ENCODE peak calls at places on chromosome 3, in six cellular contexts. One of them, this sample, is unnamed.

GRCh38 chr3:47440131-47440530 is 35.6 kb downstream of the SCAP start:
- DNase-seq in A549: no peak
- DNase-seq in WTC11: no peak
- DNase-seq in endothelial cell of umbilical vein: peak
- DNase-seq in SK-N-SH: no peak
- DNase-seq in HCT116: no peak
- DNase-seq in this sample: peak

GRCh38 chr3:138686771-138687221 is 78.2 kb downstream of the FAIM start:
- DNase-seq in A549: no peak
- DNase-seq in WTC11: no peak
- DNase-seq in endothelial cell of umbilical vein: peak
- DNase-seq in SK-N-SH: no peak
- DNase-seq in HCT116: no peak
- DNase-seq in this sample: peak

GRCh38 chr3:175486255-175486654 is 627.1 kb downstream of the NAALADL2 start:
- DNase-seq in A549: no peak
- DNase-seq in WTC11: no peak
- DNase-seq in endothelial cell of umbilical vein: no peak
- DNase-seq in SK-N-SH: no peak
- DNase-seq in HCT116: no peak
- DNase-seq in this sample: no peak

GRCh38 chr3:172213168-172213567 is 173.8 kb downstream of the FNDC3B start:
- DNase-seq in A549: no peak
- DNase-seq in WTC11: no peak
- DNase-seq in endothelial cell of umbilical vein: no peak
- DNase-seq in SK-N-SH: no peak
- DNase-seq in HCT116: no peak
- DNase-seq in this sample: no peak

GRCh38 chr3:196517919-196518318 is 2.8 kb upstream of the SMCO1 start:
- DNase-seq in A549: no peak
- DNase-seq in WTC11: no peak
- DNase-seq in endothelial cell of umbilical vein: no peak
- DNase-seq in SK-N-SH: no peak
- DNase-seq in HCT116: no peak
- DNase-seq in this sample: no peak

GRCh38 chr3:101913173-101913572 is 63.9 kb downstream of the NFKBIZ start:
- DNase-seq in A549: no peak
- DNase-seq in WTC11: no peak
- DNase-seq in endothelial cell of umbilical vein: peak
- DNase-seq in SK-N-SH: no peak
- DNase-seq in HCT116: no peak
- DNase-seq in this sample: no peak

GRCh38 chr3:97841956-97842355 is 20.1 kb downstream of the CRYBG3 start:
- DNase-seq in A549: no peak
- DNase-seq in WTC11: no peak
- DNase-seq in endothelial cell of umbilical vein: no peak
- DNase-seq in SK-N-SH: no peak
- DNase-seq in HCT116: no peak
- DNase-seq in this sample: no peak

GRCh38 chr3:13282528-13282985 is 137.6 kb downstream of the NUP210 start:
- DNase-seq in A549: no peak
- DNase-seq in WTC11: peak
- DNase-seq in endothelial cell of umbilical vein: no peak
- DNase-seq in SK-N-SH: peak
- DNase-seq in HCT116: no peak
- DNase-seq in this sample: peak

GRCh38 chr3:139772539-139773500 is 95.0 kb upstream of the NMNAT3 start:
- DNase-seq in A549: no peak
- DNase-seq in WTC11: no peak
- DNase-seq in endothelial cell of umbilical vein: no peak
- DNase-seq in SK-N-SH: no peak
- DNase-seq in HCT116: no peak
- DNase-seq in this sample: peak

GRCh38 chr3:155651489-155652223 is 93.2 kb downstream of the PLCH1 start:
- DNase-seq in A549: no peak
- DNase-seq in WTC11: no peak
- DNase-seq in endothelial cell of umbilical vein: no peak
- DNase-seq in SK-N-SH: no peak
- DNase-seq in HCT116: no peak
- DNase-seq in this sample: no peak

GRCh38 chr3:28347374-28348285 is 891 bp upstream of the ZCWPW2 start:
- DNase-seq in A549: no peak
- DNase-seq in WTC11: no peak
- DNase-seq in endothelial cell of umbilical vein: no peak
- DNase-seq in SK-N-SH: no peak
- DNase-seq in HCT116: no peak
- DNase-seq in this sample: peak

GRCh38 chr3:56980798-56981390 is 79.6 kb upstream of the SPATA12 start:
- DNase-seq in A549: peak
- DNase-seq in WTC11: no peak
- DNase-seq in endothelial cell of umbilical vein: peak
- DNase-seq in SK-N-SH: no peak
- DNase-seq in HCT116: peak
- DNase-seq in this sample: peak

GRCh38 chr3:157533298-157533870 is 30.2 kb upstream of the VEPH1 start:
- DNase-seq in A549: no peak
- DNase-seq in WTC11: no peak
- DNase-seq in endothelial cell of umbilical vein: peak
- DNase-seq in SK-N-SH: no peak
- DNase-seq in HCT116: no peak
- DNase-seq in this sample: no peak

GRCh38 chr3:2283818-2284217 is 185.2 kb downstream of the CNTN4 start:
- DNase-seq in A549: no peak
- DNase-seq in WTC11: no peak
- DNase-seq in endothelial cell of umbilical vein: no peak
- DNase-seq in SK-N-SH: no peak
- DNase-seq in HCT116: no peak
- DNase-seq in this sample: no peak

GRCh38 chr3:189419683-189420082 is 211.5 kb upstream of the TP63 start:
- DNase-seq in A549: no peak
- DNase-seq in WTC11: no peak
- DNase-seq in endothelial cell of umbilical vein: no peak
- DNase-seq in SK-N-SH: no peak
- DNase-seq in HCT116: no peak
- DNase-seq in this sample: no peak

GRCh38 chr3:124078978-124079911 is 87.3 kb upstream of the ROPN1 start:
- DNase-seq in A549: peak
- DNase-seq in WTC11: no peak
- DNase-seq in endothelial cell of umbilical vein: peak
- DNase-seq in SK-N-SH: peak
- DNase-seq in HCT116: peak
- DNase-seq in this sample: peak

GRCh38 chr3:64685331-64685799 is 2.4 kb downstream of the ADAMTS9 start:
- DNase-seq in A549: no peak
- DNase-seq in WTC11: no peak
- DNase-seq in endothelial cell of umbilical vein: no peak
- DNase-seq in SK-N-SH: peak
- DNase-seq in HCT116: no peak
- DNase-seq in this sample: no peak

GRCh38 chr3:46881819-46882376 is 4.4 kb downstream of the PTH1R start:
- DNase-seq in A549: no peak
- DNase-seq in WTC11: peak
- DNase-seq in endothelial cell of umbilical vein: no peak
- DNase-seq in SK-N-SH: peak
- DNase-seq in HCT116: no peak
- DNase-seq in this sample: peak

GRCh38 chr3:58192076-58192475 is 18.7 kb downstream of the DNASE1L3 start:
- DNase-seq in A549: no peak
- DNase-seq in WTC11: no peak
- DNase-seq in endothelial cell of umbilical vein: no peak
- DNase-seq in SK-N-SH: no peak
- DNase-seq in HCT116: no peak
- DNase-seq in this sample: no peak

GRCh38 chr3:131231710-131232348 is 149.7 kb upstream of the NUDT16 start:
- DNase-seq in A549: no peak
- DNase-seq in WTC11: no peak
- DNase-seq in endothelial cell of umbilical vein: peak
- DNase-seq in SK-N-SH: peak
- DNase-seq in HCT116: no peak
- DNase-seq in this sample: no peak

GRCh38 chr3:39869890-39870289 is 60.5 kb downstream of the MYRIP start:
- DNase-seq in A549: no peak
- DNase-seq in WTC11: peak
- DNase-seq in endothelial cell of umbilical vein: peak
- DNase-seq in SK-N-SH: no peak
- DNase-seq in HCT116: no peak
- DNase-seq in this sample: no peak

GRCh38 chr3:25787689-25788088 is 2.2 kb upstream of the OXSM start:
- DNase-seq in A549: no peak
- DNase-seq in WTC11: no peak
- DNase-seq in endothelial cell of umbilical vein: no peak
- DNase-seq in SK-N-SH: no peak
- DNase-seq in HCT116: no peak
- DNase-seq in this sample: no peak

GRCh38 chr3:117665311-117665710 is 955.7 kb downstream of the TUSC7 start:
- DNase-seq in A549: no peak
- DNase-seq in WTC11: no peak
- DNase-seq in endothelial cell of umbilical vein: no peak
- DNase-seq in SK-N-SH: no peak
- DNase-seq in HCT116: no peak
- DNase-seq in this sample: no peak

GRCh38 chr3:50118237-50118636 is 29.5 kb downstream of the RBM5 start:
- DNase-seq in A549: no peak
- DNase-seq in WTC11: no peak
- DNase-seq in endothelial cell of umbilical vein: no peak
- DNase-seq in SK-N-SH: no peak
- DNase-seq in HCT116: no peak
- DNase-seq in this sample: no peak

GRCh38 chr3:12891985-12892839 is 50.8 kb upstream of the RPL32 start:
- DNase-seq in A549: peak
- DNase-seq in WTC11: peak
- DNase-seq in endothelial cell of umbilical vein: peak
- DNase-seq in SK-N-SH: peak
- DNase-seq in HCT116: peak
- DNase-seq in this sample: peak

DNA sequence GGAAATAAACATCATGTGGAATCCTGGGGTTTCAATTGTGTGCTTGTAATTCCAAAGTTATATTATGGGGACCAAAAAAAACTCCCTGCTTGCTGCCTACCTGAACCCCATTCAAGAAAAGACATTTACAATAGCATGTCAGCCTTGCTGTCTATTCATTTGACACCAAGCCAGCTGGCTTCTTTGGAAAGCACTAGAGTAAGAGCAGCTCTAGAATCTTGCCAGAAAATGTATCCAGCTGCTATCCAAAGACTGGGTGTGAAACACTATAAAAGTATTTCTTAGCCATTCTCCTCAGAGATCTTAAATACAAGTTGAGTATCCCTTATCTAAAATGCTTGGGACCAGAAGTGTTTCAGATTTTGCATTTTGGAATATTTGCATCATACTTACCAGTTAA is 87.4 kb downstream of the RAD18 start:
- DNase-seq in A549: no peak
- DNase-seq in WTC11: no peak
- DNase-seq in endothelial cell of umbilical vein: no peak
- DNase-seq in SK-N-SH: no peak
- DNase-seq in HCT116: no peak
- DNase-seq in this sample: no peak
- TF ChIP-seq MAX in A549: no peak
- TF ChIP-seq MAX in WTC11: no peak
- TF ChIP-seq MAX in endothelial cell of umbilical vein: no peak
- TF ChIP-seq MAX in SK-N-SH: no peak
- TF ChIP-seq MAX in HCT116: no peak
- TF ChIP-seq MAX in this sample: no peak

GRCh38 chr3:16998236-16998923 is 113.6 kb downstream of the PLCL2 start:
- DNase-seq in A549: no peak
- DNase-seq in WTC11: no peak
- DNase-seq in endothelial cell of umbilical vein: no peak
- DNase-seq in SK-N-SH: no peak
- DNase-seq in HCT116: no peak
- DNase-seq in this sample: no peak
- TF ChIP-seq MAX in A549: no peak
- TF ChIP-seq MAX in WTC11: no peak
- TF ChIP-seq MAX in endothelial cell of umbilical vein: no peak
- TF ChIP-seq MAX in SK-N-SH: no peak
- TF ChIP-seq MAX in HCT116: no peak
- TF ChIP-seq MAX in this sample: no peak

DNA sequence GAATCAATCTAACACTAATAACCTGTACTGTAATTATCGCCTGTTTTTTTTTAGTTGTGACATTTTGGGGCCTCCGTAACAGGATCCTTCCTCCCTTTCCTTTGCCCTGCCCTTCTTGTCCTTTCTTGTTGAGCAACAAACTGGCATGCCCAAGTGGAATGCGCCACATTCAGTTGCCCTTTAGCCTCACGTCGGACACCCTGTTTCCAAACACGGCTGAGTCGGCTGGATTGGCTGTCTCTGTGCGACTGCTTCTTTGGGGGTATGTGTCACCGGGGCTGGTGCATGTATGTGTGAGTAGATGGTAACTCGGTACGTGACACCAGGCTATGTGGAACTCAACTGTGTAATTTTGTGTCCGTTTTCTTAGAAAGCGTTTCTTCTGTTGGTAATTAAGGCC is 24.1 kb downstream of the TRAK1 start:
- DNase-seq in A549: no peak
- DNase-seq in WTC11: no peak
- DNase-seq in endothelial cell of umbilical vein: no peak
- DNase-seq in SK-N-SH: no peak
- DNase-seq in HCT116: no peak
- DNase-seq in this sample: no peak
- TF ChIP-seq MAX in A549: no peak
- TF ChIP-seq MAX in WTC11: no peak
- TF ChIP-seq MAX in endothelial cell of umbilical vein: no peak
- TF ChIP-seq MAX in SK-N-SH: no peak
- TF ChIP-seq MAX in HCT116: no peak
- TF ChIP-seq MAX in this sample: no peak

GRCh38 chr3:122484985-122485384 is 29.8 kb downstream of the KPNA1 start:
- DNase-seq in A549: no peak
- DNase-seq in WTC11: no peak
- DNase-seq in endothelial cell of umbilical vein: no peak
- DNase-seq in SK-N-SH: no peak
- DNase-seq in HCT116: no peak
- DNase-seq in this sample: no peak
- TF ChIP-seq MAX in A549: no peak
- TF ChIP-seq MAX in WTC11: no peak
- TF ChIP-seq MAX in endothelial cell of umbilical vein: no peak
- TF ChIP-seq MAX in SK-N-SH: no peak
- TF ChIP-seq MAX in HCT116: no peak
- TF ChIP-seq MAX in this sample: no peak

GRCh38 chr3:52090620-52091468 is 34.5 kb upstream of the DUSP7 start:
- DNase-seq in A549: no peak
- DNase-seq in WTC11: no peak
- DNase-seq in endothelial cell of umbilical vein: no peak
- DNase-seq in SK-N-SH: no peak
- DNase-seq in HCT116: no peak
- DNase-seq in this sample: no peak
- TF ChIP-seq MAX in A549: no peak
- TF ChIP-seq MAX in WTC11: no peak
- TF ChIP-seq MAX in endothelial cell of umbilical vein: no peak
- TF ChIP-seq MAX in SK-N-SH: no peak
- TF ChIP-seq MAX in HCT116: no peak
- TF ChIP-seq MAX in this sample: no peak

DNA sequence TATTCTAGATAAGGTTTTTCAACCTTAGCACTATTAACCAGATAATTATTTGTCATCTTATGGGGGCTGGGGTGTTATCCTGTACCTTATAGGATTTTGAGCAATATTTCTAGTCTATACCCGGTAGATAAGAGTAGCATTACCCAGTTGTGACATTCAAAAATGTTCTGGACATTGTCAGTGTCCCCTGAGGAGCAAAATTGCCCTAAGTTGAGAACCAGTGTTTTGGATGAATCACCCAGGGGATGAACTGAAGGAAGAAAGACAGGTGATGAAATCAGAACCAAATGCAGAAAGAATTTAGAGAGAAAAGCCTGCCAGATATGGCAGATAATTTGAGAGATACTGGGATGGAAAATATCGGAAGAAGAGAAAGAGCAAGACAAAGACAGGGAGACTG is 58.2 kb downstream of the KCNH8 start:
- DNase-seq in A549: no peak
- DNase-seq in WTC11: no peak
- DNase-seq in endothelial cell of umbilical vein: no peak
- DNase-seq in SK-N-SH: no peak
- DNase-seq in HCT116: no peak
- DNase-seq in this sample: no peak
- TF ChIP-seq MAX in A549: no peak
- TF ChIP-seq MAX in WTC11: no peak
- TF ChIP-seq MAX in endothelial cell of umbilical vein: no peak
- TF ChIP-seq MAX in SK-N-SH: no peak
- TF ChIP-seq MAX in HCT116: no peak
- TF ChIP-seq MAX in this sample: no peak